ENCODE peak calls at places on chromosomes 4 and X, in four cellular contexts. One of them, this sample, is unnamed.

GRCh38 chrX:1444896-1445480 is 7.7 kb downstream of the ASMTL start:
- DNase-seq in K562: no peak
- DNase-seq in HepG2: no peak
- DNase-seq in GM12878: no peak
- DNase-seq in this sample: no peak

GRCh38 chr4:9994246-9994847 is 26.9 kb downstream of the SLC2A9 start:
- DNase-seq in K562: no peak
- DNase-seq in HepG2: no peak
- DNase-seq in GM12878: no peak
- DNase-seq in this sample: no peak

GRCh38 chr4:176635372-176636261 is 157.1 kb downstream of the VEGFC start:
- DNase-seq in K562: no peak
- DNase-seq in HepG2: no peak
- DNase-seq in GM12878: no peak
- DNase-seq in this sample: no peak

GRCh38 chr4:14018191-14018853 is 390.8 kb upstream of the BOD1L1 start:
- DNase-seq in K562: no peak
- DNase-seq in HepG2: no peak
- DNase-seq in GM12878: no peak
- DNase-seq in this sample: no peak

GRCh38 chrX:120486786-120487185 is 17.7 kb upstream of the LAMP2 start:
- DNase-seq in K562: no peak
- DNase-seq in HepG2: peak; percentile 81
- DNase-seq in GM12878: no peak
- DNase-seq in this sample: no peak

GRCh38 chr4:13476915-13477314 is 7.2 kb downstream of the RAB28 start:
- DNase-seq in K562: peak; percentile 8
- DNase-seq in HepG2: no peak
- DNase-seq in GM12878: no peak
- DNase-seq in this sample: no peak

GRCh38 chrX:46298821-46299220 is 246.4 kb downstream of the ZNF674 start:
- DNase-seq in K562: no peak
- DNase-seq in HepG2: no peak
- DNase-seq in GM12878: no peak
- DNase-seq in this sample: no peak

GRCh38 chrX:81414630-81415029 is 212.7 kb downstream of the SH3BGRL start:
- DNase-seq in K562: no peak
- DNase-seq in HepG2: no peak
- DNase-seq in GM12878: no peak
- DNase-seq in this sample: no peak

GRCh38 chr4:129446074-129446473 is 350.1 kb downstream of the C4orf33 start:
- DNase-seq in K562: no peak
- DNase-seq in HepG2: no peak
- DNase-seq in GM12878: no peak
- DNase-seq in this sample: no peak

GRCh38 chrX:100447563-100448397 is 37.7 kb upstream of the PCDH19 start:
- DNase-seq in K562: peak; percentile 8
- DNase-seq in HepG2: no peak
- DNase-seq in GM12878: no peak
- DNase-seq in this sample: peak; percentile 61

GRCh38 chr4:122117743-122118142 is 34.4 kb upstream of the BLTP1 start:
- DNase-seq in K562: peak; percentile 39
- DNase-seq in HepG2: no peak
- DNase-seq in GM12878: no peak
- DNase-seq in this sample: no peak

GRCh38 chrX:23752740-23753435 is 9.8 kb upstream of the ACOT9 start:
- DNase-seq in K562: no peak
- DNase-seq in HepG2: no peak
- DNase-seq in GM12878: no peak
- DNase-seq in this sample: no peak

GRCh38 chr4:3041192-3042142 is 32.9 kb downstream of the HTT-AS start:
- DNase-seq in K562: no peak
- DNase-seq in HepG2: peak; percentile 55
- DNase-seq in GM12878: no peak
- DNase-seq in this sample: peak; percentile 62

GRCh38 chr4:62037576-62037975 is 837.5 kb downstream of the ADGRL3 start:
- DNase-seq in K562: no peak
- DNase-seq in HepG2: no peak
- DNase-seq in GM12878: no peak
- DNase-seq in this sample: no peak

GRCh38 chr4:186695392-186695791 is 28.3 kb downstream of the FAT1 start:
- DNase-seq in K562: no peak
- DNase-seq in HepG2: no peak
- DNase-seq in GM12878: no peak
- DNase-seq in this sample: no peak

GRCh38 chrX:10685923-10686595 is 65.7 kb upstream of the MID1 start:
- DNase-seq in K562: no peak
- DNase-seq in HepG2: no peak
- DNase-seq in GM12878: no peak
- DNase-seq in this sample: no peak

GRCh38 chr4:40448875-40449274 is 113.7 kb downstream of the CHRNA9 start:
- DNase-seq in K562: no peak
- DNase-seq in HepG2: no peak
- DNase-seq in GM12878: no peak
- DNase-seq in this sample: no peak

GRCh38 chr4:37953620-37954325 is 6.4 kb upstream of the PTTG2 start:
- DNase-seq in K562: peak; percentile 14
- DNase-seq in HepG2: peak; percentile 18
- DNase-seq in GM12878: no peak
- DNase-seq in this sample: no peak

GRCh38 chrX:132184871-132185270 is 34.4 kb downstream of the RAP2C start:
- DNase-seq in K562: no peak
- DNase-seq in HepG2: no peak
- DNase-seq in GM12878: no peak
- DNase-seq in this sample: no peak

GRCh38 chr4:140223056-140223810 is 69.2 kb upstream of the MAML3 start:
- DNase-seq in K562: no peak
- DNase-seq in HepG2: no peak
- DNase-seq in GM12878: no peak
- DNase-seq in this sample: no peak

GRCh38 chr4:151610229-151610628 is 150.6 kb downstream of the GATB start:
- DNase-seq in K562: no peak
- DNase-seq in HepG2: no peak
- DNase-seq in GM12878: no peak
- DNase-seq in this sample: no peak

GRCh38 chr4:129335263-129335662 is 239.3 kb downstream of the C4orf33 start:
- DNase-seq in K562: no peak
- DNase-seq in HepG2: no peak
- DNase-seq in GM12878: no peak
- DNase-seq in this sample: no peak

GRCh38 chr4:142497606-142498005 is 348.5 kb downstream of the INPP4B start:
- DNase-seq in K562: no peak
- DNase-seq in HepG2: no peak
- DNase-seq in GM12878: no peak
- DNase-seq in this sample: no peak

DNA sequence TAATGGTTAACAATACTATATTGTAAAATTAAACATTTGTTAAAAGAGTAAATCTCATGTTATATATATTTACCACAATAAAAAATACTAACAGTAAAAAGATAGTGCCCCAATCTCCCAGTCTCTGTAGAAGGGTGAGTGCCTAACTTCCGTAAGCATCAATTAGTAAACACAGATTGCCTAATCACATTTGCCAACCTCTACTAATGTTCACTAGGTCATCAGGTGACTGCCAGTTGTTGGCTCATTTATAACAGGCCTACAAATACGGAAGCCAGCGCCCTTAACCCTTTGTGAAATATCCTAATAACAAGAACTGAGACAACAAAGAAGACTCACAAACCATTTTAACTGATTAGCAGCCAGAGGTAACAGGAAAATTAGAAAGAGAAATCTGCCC is 345.1 kb downstream of the INPP4B start:
- DNase-seq in K562: no peak
- DNase-seq in HepG2: no peak
- DNase-seq in GM12878: no peak
- DNase-seq in this sample: no peak
- TF ChIP-seq REST in K562: no peak
- TF ChIP-seq REST in HepG2: no peak
- TF ChIP-seq REST in GM12878: no peak
- TF ChIP-seq REST in this sample: no peak

GRCh38 chr4:114598191-114599121 is at the start of gene UGT8:
- DNase-seq in K562: peak; percentile 72
- DNase-seq in HepG2: no peak
- DNase-seq in GM12878: no peak
- DNase-seq in this sample: peak; percentile 77
- TF ChIP-seq POLR2AphosphoS5 in K562: no peak
- TF ChIP-seq POLR2AphosphoS5 in HepG2: no peak
- TF ChIP-seq POLR2AphosphoS5 in GM12878: no peak
- TF ChIP-seq POLR2AphosphoS5 in this sample: no peak

DNA sequence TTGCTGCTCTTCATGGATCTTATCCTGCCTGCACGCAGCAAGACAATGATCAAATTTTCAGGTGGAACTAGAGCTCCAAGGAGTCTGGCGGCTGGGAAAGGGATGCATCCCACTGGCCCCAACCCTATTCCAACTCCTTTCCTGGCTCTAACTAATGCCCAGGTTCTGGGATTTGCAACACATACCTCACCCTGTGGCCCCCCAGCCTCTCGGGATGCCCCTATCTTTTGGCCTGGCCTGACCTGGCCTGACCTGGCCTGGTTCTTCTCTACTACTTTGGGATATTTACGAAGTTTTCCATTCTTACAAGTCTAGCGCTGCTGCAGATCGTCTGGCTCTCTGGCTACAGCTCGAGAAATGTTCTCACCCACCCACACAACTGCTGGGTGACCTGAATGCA is 56.4 kb upstream of the CDKN2AIP start:
- DNase-seq in K562: no peak
- DNase-seq in HepG2: no peak
- DNase-seq in GM12878: no peak
- DNase-seq in this sample: no peak
- TF ChIP-seq SMC3 in K562: no peak
- TF ChIP-seq SMC3 in HepG2: no peak
- TF ChIP-seq SMC3 in GM12878: no peak
- TF ChIP-seq SMC3 in this sample: no peak

DNA sequence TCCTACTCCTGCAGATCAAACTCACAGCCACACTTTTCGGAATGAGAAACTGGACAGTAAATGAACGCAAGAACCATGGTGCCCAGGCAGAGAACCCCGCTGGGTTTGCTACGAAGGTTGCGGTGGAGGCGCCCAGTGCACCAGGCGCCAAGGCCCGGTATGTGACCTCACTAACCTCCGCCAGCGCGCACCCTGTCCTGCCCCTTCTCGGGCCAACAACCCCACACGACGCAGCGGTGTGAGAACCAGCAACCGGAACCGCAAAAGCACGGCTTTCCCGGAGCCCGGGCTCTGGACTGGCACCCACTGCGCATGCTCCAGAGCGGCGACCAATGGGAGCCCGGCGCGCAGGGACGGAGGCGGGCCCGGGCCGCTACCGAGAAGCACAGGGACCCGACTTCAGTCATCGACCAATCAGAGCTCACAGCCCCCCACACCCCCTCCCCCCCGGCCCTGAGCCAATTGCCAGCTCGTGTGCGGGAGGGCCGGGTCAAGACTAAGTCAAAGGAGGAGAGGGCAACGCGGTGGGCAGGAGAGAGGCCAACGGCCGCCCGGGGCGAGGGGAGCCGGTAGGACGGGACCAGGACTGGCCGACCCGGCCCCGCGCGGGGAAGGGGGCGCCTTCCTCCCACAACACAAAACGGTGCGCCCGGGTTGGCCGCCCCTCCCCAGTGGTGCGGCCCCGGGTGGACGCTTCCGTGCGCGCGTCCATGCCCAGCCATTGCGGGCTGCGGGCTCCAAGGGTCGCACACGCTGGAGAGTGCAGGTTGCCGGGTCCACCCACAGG is 7.3 kb upstream of the WAS start:
- DNase-seq in K562: peak; percentile 94
- DNase-seq in HepG2: peak; percentile 84
- DNase-seq in GM12878: peak; percentile 61
- DNase-seq in this sample: peak; percentile 96
- TF ChIP-seq REST in K562: no peak
- TF ChIP-seq REST in HepG2: no peak
- TF ChIP-seq REST in GM12878: no peak
- TF ChIP-seq REST in this sample: no peak

GRCh38 chrX:152824841-152825374 is 5.6 kb downstream of the CETN2 start:
- DNase-seq in K562: no peak
- DNase-seq in HepG2: no peak
- DNase-seq in GM12878: no peak
- DNase-seq in this sample: no peak

GRCh38 chrX:152832520-152832919 is 1.7 kb downstream of the NSDHL start:
- DNase-seq in K562: no peak
- DNase-seq in HepG2: no peak
- DNase-seq in GM12878: no peak
- DNase-seq in this sample: no peak

GRCh38 chrX:152831391-152831790 is 528 bp downstream of the NSDHL start:
- DNase-seq in K562: peak; percentile 45
- DNase-seq in HepG2: no peak
- DNase-seq in GM12878: no peak
- DNase-seq in this sample: no peak

GRCh38 chrX:152833378-152833777 is 2.5 kb downstream of the NSDHL start:
- DNase-seq in K562: peak; percentile 16
- DNase-seq in HepG2: peak; percentile 60
- DNase-seq in GM12878: no peak
- DNase-seq in this sample: no peak

GRCh38 chrX:152830312-152831305 is at the start of the genes CETN2 and NSDHL:
- DNase-seq in K562: peak; percentile 97
- DNase-seq in HepG2: peak; percentile 91
- DNase-seq in GM12878: peak; percentile 80
- DNase-seq in this sample: peak; percentile 99
- TF ChIP-seq POLR2AphosphoS5 in K562: peak; percentile 27
- TF ChIP-seq POLR2AphosphoS5 in HepG2: peak; percentile 73
- TF ChIP-seq POLR2AphosphoS5 in GM12878: peak; percentile 61
- TF ChIP-seq POLR2AphosphoS5 in this sample: peak; percentile 76

GRCh38 chr4:44978035-44978434 is 251.7 kb upstream of the GNPDA2 start:
- DNase-seq in K562: no peak
- DNase-seq in HepG2: no peak
- DNase-seq in GM12878: no peak
- DNase-seq in this sample: no peak
- TF ChIP-seq SMC3 in K562: no peak
- TF ChIP-seq SMC3 in HepG2: no peak
- TF ChIP-seq SMC3 in GM12878: no peak
- TF ChIP-seq SMC3 in this sample: no peak

DNA sequence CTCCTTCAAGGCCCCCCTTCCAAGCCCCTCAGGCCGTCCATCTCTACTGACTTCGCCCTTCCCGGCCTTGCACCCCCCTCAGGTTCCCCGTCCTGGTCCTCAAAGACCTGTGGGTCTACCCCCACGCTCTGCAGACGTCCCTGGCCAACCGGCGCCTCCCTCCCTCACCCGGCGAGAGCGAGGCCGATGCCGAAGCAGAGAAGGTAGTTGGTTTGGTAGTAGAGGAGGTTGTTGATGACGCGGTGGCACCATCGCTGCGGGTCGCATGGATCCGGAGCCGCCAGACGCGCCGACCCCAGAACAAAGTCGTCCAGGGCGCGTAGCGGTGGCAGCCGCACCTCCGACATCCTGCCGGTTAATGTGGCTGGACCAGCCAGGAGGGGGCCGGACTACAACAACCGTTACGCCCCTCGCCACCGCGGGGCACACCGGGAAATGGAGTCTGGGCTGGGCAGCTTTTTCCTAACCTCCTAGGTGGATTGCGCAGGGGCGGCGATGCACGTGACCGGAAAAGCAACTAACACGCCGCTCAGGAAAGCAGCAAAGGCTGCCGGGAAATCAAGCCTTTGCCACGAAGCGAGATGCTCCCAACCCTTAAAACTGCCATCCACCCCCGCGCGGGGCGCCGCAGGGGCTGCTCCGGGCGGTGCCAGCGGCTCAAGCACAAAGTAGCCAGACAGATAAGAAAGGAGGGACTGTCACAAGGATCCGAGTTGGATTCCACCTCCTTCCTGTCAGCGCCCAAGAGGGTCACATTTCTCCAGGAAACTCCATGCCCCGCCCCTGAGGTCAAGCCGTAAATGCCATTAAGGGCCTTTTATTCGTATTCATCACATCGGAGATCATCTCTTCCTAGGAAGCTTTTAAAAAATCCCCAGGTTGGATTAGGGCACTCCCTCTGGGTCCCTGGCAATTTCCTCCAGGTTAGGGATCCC is at the start of gene PRAF2:
- DNase-seq in K562: no peak
- DNase-seq in HepG2: no peak
- DNase-seq in GM12878: peak; percentile 42
- DNase-seq in this sample: peak; percentile 98
- TF ChIP-seq REST in K562: no peak
- TF ChIP-seq REST in HepG2: no peak
- TF ChIP-seq REST in GM12878: no peak
- TF ChIP-seq REST in this sample: peak; percentile 50

This sample was measured in SK-N-SH.